ENCODE peak calls at places on chromosomes 2 and 18, in six cellular contexts. One of them, this sample, is unnamed.

GRCh38 chr2:216279459-216279858 is 92.8 kb downstream of the MARCHF4 start:
- DNase-seq in esophagus squamous epithelium: no peak
- DNase-seq in GF-D8: no peak
- DNase-seq in T-cell: no peak
- DNase-seq in astrocyte: no peak
- DNase-seq in left ventricle myocardium inferior: peak; percentile 20
- DNase-seq in this sample: no peak

GRCh38 chr2:223760838-223761502 is 76.4 kb downstream of the AP1S3 start:
- DNase-seq in T-cell: peak; percentile 40
- DNase-seq in left ventricle myocardium inferior: no peak
- DNase-seq in astrocyte: peak; percentile 88
- DNase-seq in esophagus squamous epithelium: peak; percentile 8
- DNase-seq in GF-D8: no peak
- DNase-seq in this sample: peak; percentile 64

GRCh38 chr2:199589303-199589702 is 131.6 kb upstream of the SATB2 start:
- DNase-seq in astrocyte: peak; percentile 63
- DNase-seq in left ventricle myocardium inferior: no peak
- DNase-seq in esophagus squamous epithelium: no peak
- DNase-seq in T-cell: no peak
- DNase-seq in GF-D8: no peak
- DNase-seq in this sample: no peak

GRCh38 chr2:228901531-228901930 is 369.6 kb downstream of the PID1 start:
- DNase-seq in left ventricle myocardium inferior: no peak
- DNase-seq in astrocyte: no peak
- DNase-seq in GF-D8: no peak
- DNase-seq in esophagus squamous epithelium: no peak
- DNase-seq in T-cell: no peak
- DNase-seq in this sample: no peak

GRCh38 chr2:217993055-217993645 is 9.6 kb downstream of the TNS1 start:
- DNase-seq in T-cell: no peak
- DNase-seq in astrocyte: peak; percentile 90
- DNase-seq in left ventricle myocardium inferior: peak; percentile 6
- DNase-seq in GF-D8: no peak
- DNase-seq in esophagus squamous epithelium: no peak
- DNase-seq in this sample: no peak

GRCh38 chr18:48412339-48412929 is 3.3 kb upstream of the ZBTB7C start:
- DNase-seq in esophagus squamous epithelium: no peak
- DNase-seq in left ventricle myocardium inferior: no peak
- DNase-seq in T-cell: no peak
- DNase-seq in GF-D8: no peak
- DNase-seq in astrocyte: no peak
- DNase-seq in this sample: peak; percentile 91

GRCh38 chr18:37873416-37873815 is 307.8 kb upstream of the CELF4 start:
- DNase-seq in left ventricle myocardium inferior: no peak
- DNase-seq in esophagus squamous epithelium: no peak
- DNase-seq in GF-D8: no peak
- DNase-seq in T-cell: no peak
- DNase-seq in astrocyte: no peak
- DNase-seq in this sample: peak; percentile 1

GRCh38 chr2:18244840-18245239 is 315.6 kb downstream of the RDH14 start:
- DNase-seq in T-cell: no peak
- DNase-seq in esophagus squamous epithelium: no peak
- DNase-seq in astrocyte: no peak
- DNase-seq in left ventricle myocardium inferior: no peak
- DNase-seq in GF-D8: no peak
- DNase-seq in this sample: peak; percentile 8

GRCh38 chr18:3753116-3753515 is 303.1 kb downstream of the TGIF1 start:
- DNase-seq in astrocyte: no peak
- DNase-seq in esophagus squamous epithelium: no peak
- DNase-seq in GF-D8: no peak
- DNase-seq in left ventricle myocardium inferior: no peak
- DNase-seq in T-cell: no peak
- DNase-seq in this sample: no peak

GRCh38 chr2:223185638-223186037 is 133.6 kb downstream of the KCNE4 start:
- DNase-seq in left ventricle myocardium inferior: no peak
- DNase-seq in esophagus squamous epithelium: no peak
- DNase-seq in astrocyte: no peak
- DNase-seq in T-cell: no peak
- DNase-seq in GF-D8: no peak
- DNase-seq in this sample: no peak

GRCh38 chr2:227207573-227207972 is 43.1 kb downstream of the COL4A3 start:
- DNase-seq in esophagus squamous epithelium: no peak
- DNase-seq in left ventricle myocardium inferior: no peak
- DNase-seq in astrocyte: no peak
- DNase-seq in T-cell: no peak
- DNase-seq in GF-D8: no peak
- DNase-seq in this sample: no peak

GRCh38 chr18:24248359-24248758 is 109.5 kb downstream of the CABYR start:
- DNase-seq in esophagus squamous epithelium: no peak
- DNase-seq in T-cell: no peak
- DNase-seq in astrocyte: no peak
- DNase-seq in GF-D8: no peak
- DNase-seq in left ventricle myocardium inferior: no peak
- DNase-seq in this sample: no peak

GRCh38 chr2:71751590-71751989 is 298.2 kb downstream of the DYSF start:
- DNase-seq in T-cell: no peak
- DNase-seq in esophagus squamous epithelium: no peak
- DNase-seq in astrocyte: no peak
- DNase-seq in left ventricle myocardium inferior: no peak
- DNase-seq in GF-D8: no peak
- DNase-seq in this sample: no peak

GRCh38 chr2:121197369-121198091 is 87.5 kb downstream of the TFCP2L1 start:
- DNase-seq in astrocyte: peak; percentile 46
- DNase-seq in GF-D8: no peak
- DNase-seq in left ventricle myocardium inferior: peak; percentile 44
- DNase-seq in T-cell: no peak
- DNase-seq in esophagus squamous epithelium: peak; percentile 6
- DNase-seq in this sample: no peak

GRCh38 chr18:28903366-28903765 is 726.4 kb upstream of the CDH2 start:
- DNase-seq in esophagus squamous epithelium: no peak
- DNase-seq in astrocyte: peak; percentile 49
- DNase-seq in left ventricle myocardium inferior: no peak
- DNase-seq in GF-D8: no peak
- DNase-seq in T-cell: no peak
- DNase-seq in this sample: no peak

GRCh38 chr2:200695178-200695930 is 109.5 kb downstream of the AOX1 start:
- DNase-seq in left ventricle myocardium inferior: peak; percentile 58
- DNase-seq in GF-D8: peak; percentile 89
- DNase-seq in astrocyte: no peak
- DNase-seq in esophagus squamous epithelium: no peak
- DNase-seq in T-cell: no peak
- DNase-seq in this sample: no peak

GRCh38 chr2:30204281-30204680 is 27.1 kb upstream of the LBH start:
- DNase-seq in left ventricle myocardium inferior: no peak
- DNase-seq in esophagus squamous epithelium: no peak
- DNase-seq in astrocyte: no peak
- DNase-seq in T-cell: no peak
- DNase-seq in GF-D8: no peak
- DNase-seq in this sample: no peak

GRCh38 chr18:67400502-67401117 is 115.9 kb downstream of the DSEL start:
- DNase-seq in GF-D8: no peak
- DNase-seq in T-cell: no peak
- DNase-seq in esophagus squamous epithelium: no peak
- DNase-seq in astrocyte: peak; percentile 53
- DNase-seq in left ventricle myocardium inferior: no peak
- DNase-seq in this sample: no peak

GRCh38 chr2:41112228-41112627 is 660.3 kb upstream of the SLC8A1 start:
- DNase-seq in left ventricle myocardium inferior: no peak
- DNase-seq in esophagus squamous epithelium: no peak
- DNase-seq in GF-D8: no peak
- DNase-seq in astrocyte: no peak
- DNase-seq in T-cell: no peak
- DNase-seq in this sample: no peak

GRCh38 chr18:77650799-77651385 is 401.2 kb downstream of the GALR1 start:
- DNase-seq in esophagus squamous epithelium: no peak
- DNase-seq in left ventricle myocardium inferior: peak; percentile 76
- DNase-seq in T-cell: no peak
- DNase-seq in GF-D8: no peak
- DNase-seq in astrocyte: no peak
- DNase-seq in this sample: peak; percentile 82

GRCh38 chr2:234951386-234952269 is at the start of gene SH3BP4:
- DNase-seq in GF-D8: no peak
- DNase-seq in astrocyte: peak; percentile 48
- DNase-seq in T-cell: no peak
- DNase-seq in esophagus squamous epithelium: no peak
- DNase-seq in left ventricle myocardium inferior: peak; percentile 88
- DNase-seq in this sample: peak; percentile 85

GRCh38 chr2:198930170-198930569 is 527.6 kb downstream of the SATB2 start:
- DNase-seq in T-cell: no peak
- DNase-seq in GF-D8: no peak
- DNase-seq in left ventricle myocardium inferior: no peak
- DNase-seq in astrocyte: no peak
- DNase-seq in esophagus squamous epithelium: no peak
- DNase-seq in this sample: peak; percentile 61

GRCh38 chr2:7077660-7078278 is 160.6 kb downstream of the RNF144A start:
- DNase-seq in T-cell: no peak
- DNase-seq in left ventricle myocardium inferior: no peak
- DNase-seq in esophagus squamous epithelium: no peak
- DNase-seq in astrocyte: no peak
- DNase-seq in GF-D8: no peak
- DNase-seq in this sample: no peak

GRCh38 chr18:13549879-13550231 is 176.5 kb downstream of the FAM210A start:
- DNase-seq in esophagus squamous epithelium: no peak
- DNase-seq in GF-D8: no peak
- DNase-seq in astrocyte: no peak
- DNase-seq in left ventricle myocardium inferior: no peak
- DNase-seq in T-cell: no peak
- DNase-seq in this sample: no peak